ENCODE peak calls at places on chromosomes 3 and 15, in ten cellular contexts. One of them, this sample, is unnamed.
A peak's percentile ranks its signal among the peaks of the same experiment; 100 is the strongest.

GRCh38 chr3:71972031-71972430 is 187.1 kb upstream of the PROK2 start:
- DNase-seq in pancreas: no peak
- DNase-seq in Peyer's patch: no peak
- DNase-seq in transverse colon: no peak
- DNase-seq in neural progenitor cell: no peak
- DNase-seq in esophagus squamous epithelium: no peak
- DNase-seq in tibial nerve: no peak
- DNase-seq in A673: no peak
- DNase-seq in HCT116: no peak
- DNase-seq in upper lobe of right lung: no peak
- DNase-seq in this sample: no peak

GRCh38 chr3:49422379-49423248 is at the start of gene AMT:
- DNase-seq in transverse colon: peak; percentile 61
- DNase-seq in neural progenitor cell: peak; percentile 94
- DNase-seq in Peyer's patch: no peak
- DNase-seq in pancreas: peak; percentile 93
- DNase-seq in esophagus squamous epithelium: no peak
- DNase-seq in A673: no peak
- DNase-seq in upper lobe of right lung: peak; percentile 74
- DNase-seq in tibial nerve: no peak
- DNase-seq in HCT116: no peak
- DNase-seq in this sample: no peak

GRCh38 chr3:27312044-27312668 is 57.0 kb downstream of the NEK10 start:
- DNase-seq in HCT116: peak; percentile 75
- DNase-seq in Peyer's patch: no peak
- DNase-seq in pancreas: no peak
- DNase-seq in upper lobe of right lung: no peak
- DNase-seq in neural progenitor cell: peak; percentile 51
- DNase-seq in A673: peak; percentile 72
- DNase-seq in transverse colon: no peak
- DNase-seq in tibial nerve: no peak
- DNase-seq in esophagus squamous epithelium: no peak
- DNase-seq in this sample: no peak

GRCh38 chr3:137217733-137218132 is 259.9 kb downstream of the IL20RB start:
- DNase-seq in pancreas: no peak
- DNase-seq in upper lobe of right lung: no peak
- DNase-seq in Peyer's patch: no peak
- DNase-seq in tibial nerve: no peak
- DNase-seq in neural progenitor cell: peak; percentile 59
- DNase-seq in esophagus squamous epithelium: no peak
- DNase-seq in HCT116: no peak
- DNase-seq in transverse colon: no peak
- DNase-seq in A673: peak; percentile 7
- DNase-seq in this sample: no peak

GRCh38 chr15:51366911-51367310 is 25.5 kb downstream of the GLDN start:
- DNase-seq in Peyer's patch: no peak
- DNase-seq in transverse colon: peak; percentile 18
- DNase-seq in HCT116: no peak
- DNase-seq in pancreas: no peak
- DNase-seq in tibial nerve: no peak
- DNase-seq in neural progenitor cell: no peak
- DNase-seq in A673: no peak
- DNase-seq in upper lobe of right lung: no peak
- DNase-seq in esophagus squamous epithelium: no peak
- DNase-seq in this sample: no peak

GRCh38 chr15:22974745-22975144 is 5.4 kb downstream of the CYFIP1 start:
- DNase-seq in pancreas: no peak
- DNase-seq in esophagus squamous epithelium: no peak
- DNase-seq in Peyer's patch: no peak
- DNase-seq in transverse colon: no peak
- DNase-seq in tibial nerve: no peak
- DNase-seq in neural progenitor cell: no peak
- DNase-seq in upper lobe of right lung: no peak
- DNase-seq in A673: no peak
- DNase-seq in HCT116: no peak
- DNase-seq in this sample: no peak

GRCh38 chr3:40054568-40055222 is 245.3 kb downstream of the MYRIP start:
- DNase-seq in A673: no peak
- DNase-seq in esophagus squamous epithelium: no peak
- DNase-seq in tibial nerve: no peak
- DNase-seq in pancreas: no peak
- DNase-seq in HCT116: no peak
- DNase-seq in neural progenitor cell: no peak
- DNase-seq in Peyer's patch: no peak
- DNase-seq in upper lobe of right lung: no peak
- DNase-seq in transverse colon: no peak
- DNase-seq in this sample: no peak

GRCh38 chr3:173553635-173554280 is 156.2 kb downstream of the NLGN1 start:
- DNase-seq in upper lobe of right lung: no peak
- DNase-seq in neural progenitor cell: peak; percentile 57
- DNase-seq in esophagus squamous epithelium: no peak
- DNase-seq in HCT116: peak; percentile 31
- DNase-seq in Peyer's patch: no peak
- DNase-seq in tibial nerve: no peak
- DNase-seq in pancreas: no peak
- DNase-seq in transverse colon: no peak
- DNase-seq in A673: peak; percentile 65
- DNase-seq in this sample: no peak

GRCh38 chr3:150723946-150724345 is 20.2 kb upstream of the ERICH6 start:
- DNase-seq in esophagus squamous epithelium: no peak
- DNase-seq in transverse colon: peak; percentile 49
- DNase-seq in HCT116: no peak
- DNase-seq in neural progenitor cell: no peak
- DNase-seq in Peyer's patch: no peak
- DNase-seq in tibial nerve: no peak
- DNase-seq in upper lobe of right lung: no peak
- DNase-seq in A673: no peak
- DNase-seq in pancreas: no peak
- DNase-seq in this sample: no peak

GRCh38 chr3:4290272-4290893 is 12.8 kb upstream of the SETMAR start:
- DNase-seq in neural progenitor cell: peak; percentile 30
- DNase-seq in transverse colon: peak; percentile 22
- DNase-seq in esophagus squamous epithelium: no peak
- DNase-seq in A673: peak; percentile 55
- DNase-seq in Peyer's patch: peak; percentile 21
- DNase-seq in upper lobe of right lung: no peak
- DNase-seq in pancreas: no peak
- DNase-seq in tibial nerve: peak; percentile 18
- DNase-seq in HCT116: no peak
- DNase-seq in this sample: no peak

GRCh38 chr3:50599115-50599715 is 12.4 kb downstream of the CISH start:
- DNase-seq in transverse colon: no peak
- DNase-seq in tibial nerve: no peak
- DNase-seq in neural progenitor cell: no peak
- DNase-seq in esophagus squamous epithelium: no peak
- DNase-seq in A673: no peak
- DNase-seq in HCT116: no peak
- DNase-seq in Peyer's patch: no peak
- DNase-seq in upper lobe of right lung: peak; percentile 64
- DNase-seq in pancreas: peak; percentile 55
- DNase-seq in this sample: no peak

GRCh38 chr3:50602675-50603191 is 8.8 kb downstream of the CISH start:
- DNase-seq in pancreas: peak; percentile 69
- DNase-seq in HCT116: no peak
- DNase-seq in transverse colon: peak; percentile 53
- DNase-seq in neural progenitor cell: no peak
- DNase-seq in esophagus squamous epithelium: no peak
- DNase-seq in Peyer's patch: no peak
- DNase-seq in A673: no peak
- DNase-seq in upper lobe of right lung: no peak
- DNase-seq in tibial nerve: no peak
- DNase-seq in this sample: no peak

GRCh38 chr3:50600141-50600753 is 11.3 kb downstream of the CISH start:
- DNase-seq in pancreas: peak; percentile 69
- DNase-seq in HCT116: no peak
- DNase-seq in neural progenitor cell: no peak
- DNase-seq in upper lobe of right lung: peak; percentile 72
- DNase-seq in esophagus squamous epithelium: no peak
- DNase-seq in Peyer's patch: no peak
- DNase-seq in tibial nerve: no peak
- DNase-seq in A673: no peak
- DNase-seq in transverse colon: no peak
- DNase-seq in this sample: no peak

GRCh38 chr3:50599716-50600118 is 11.9 kb downstream of the CISH start:
- DNase-seq in HCT116: no peak
- DNase-seq in neural progenitor cell: no peak
- DNase-seq in esophagus squamous epithelium: no peak
- DNase-seq in Peyer's patch: no peak
- DNase-seq in upper lobe of right lung: no peak
- DNase-seq in tibial nerve: no peak
- DNase-seq in A673: no peak
- DNase-seq in transverse colon: no peak
- DNase-seq in pancreas: peak; percentile 60
- DNase-seq in this sample: no peak

GRCh38 chr3:50600841-50601591 is 10.6 kb downstream of the CISH start:
- DNase-seq in pancreas: peak; percentile 99
- DNase-seq in tibial nerve: peak; percentile 93
- DNase-seq in A673: peak; percentile 68
- DNase-seq in esophagus squamous epithelium: no peak
- DNase-seq in Peyer's patch: peak; percentile 71
- DNase-seq in HCT116: peak; percentile 77
- DNase-seq in neural progenitor cell: no peak
- DNase-seq in transverse colon: peak; percentile 95
- DNase-seq in upper lobe of right lung: peak; percentile 97
- DNase-seq in this sample: peak; percentile 47
- H3K4me1 ChIP-seq in pancreas: peaks cover 68% of the 10 kb centered on the region
- H3K4me1 ChIP-seq in tibial nerve: no peaks in the 10 kb centered on the region
- H3K4me1 ChIP-seq in A673: peaks cover 18% of the 10 kb centered on the region
- H3K4me1 ChIP-seq in esophagus squamous epithelium: peaks cover 78% of the 10 kb centered on the region
- H3K4me1 ChIP-seq in Peyer's patch: peaks cover 20% of the 10 kb centered on the region
- H3K4me1 ChIP-seq in HCT116: peaks cover 40% of the 10 kb centered on the region
- H3K4me1 ChIP-seq in neural progenitor cell: no peaks in the 10 kb centered on the region
- H3K4me1 ChIP-seq in transverse colon: peaks cover 52% of the 10 kb centered on the region
- H3K4me1 ChIP-seq in upper lobe of right lung: peaks cover 70% of the 10 kb centered on the region
- H3K4me1 ChIP-seq in this sample: peaks cover 70% of the 10 kb centered on the region

DNA sequence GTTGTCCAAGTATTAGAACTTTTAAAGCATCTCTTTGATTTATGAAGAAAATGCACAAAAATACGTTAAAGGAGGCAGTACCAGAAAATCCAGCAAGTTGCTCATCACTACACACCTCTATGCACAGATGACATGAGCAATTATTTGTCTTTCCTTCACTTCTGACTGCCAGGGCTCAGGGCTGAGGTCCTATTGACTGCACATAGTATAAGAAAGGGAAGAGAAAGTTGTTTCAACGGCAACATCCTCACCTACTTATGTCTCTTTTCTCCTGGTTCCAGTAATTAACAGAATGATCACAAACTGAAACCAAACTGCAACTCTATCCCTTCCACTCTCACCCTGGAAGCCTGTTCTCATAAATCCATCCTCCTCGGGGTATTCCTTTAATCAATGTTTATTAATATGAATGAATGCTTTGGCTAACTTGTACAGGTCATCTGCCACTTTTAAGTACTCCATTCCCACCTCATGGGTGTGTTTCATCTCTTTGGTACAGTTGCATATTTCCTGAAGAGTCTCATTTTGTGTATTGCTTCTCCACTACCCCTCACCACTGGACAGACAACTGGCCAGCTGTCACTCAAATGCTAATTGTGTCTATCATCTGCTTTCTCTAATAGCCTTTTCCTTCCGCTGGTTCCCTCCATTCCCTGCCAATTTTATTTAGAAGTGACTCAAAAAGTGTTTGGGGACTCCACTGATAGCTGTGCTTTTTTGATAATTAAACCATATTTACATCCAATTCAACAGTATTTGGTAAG is 34.5 kb downstream of the RAB27A start:
- DNase-seq in transverse colon: no peak
- DNase-seq in HCT116: no peak
- DNase-seq in Peyer's patch: no peak
- DNase-seq in pancreas: no peak
- DNase-seq in tibial nerve: no peak
- DNase-seq in esophagus squamous epithelium: no peak
- DNase-seq in A673: no peak
- DNase-seq in upper lobe of right lung: no peak
- DNase-seq in neural progenitor cell: no peak
- DNase-seq in this sample: no peak
- H3K4me1 ChIP-seq in transverse colon: peaks cover 12% of the 10 kb centered on the region
- H3K4me1 ChIP-seq in HCT116: no peaks in the 10 kb centered on the region
- H3K4me1 ChIP-seq in Peyer's patch: no peaks in the 10 kb centered on the region
- H3K4me1 ChIP-seq in pancreas: no peaks in the 10 kb centered on the region
- H3K4me1 ChIP-seq in tibial nerve: no peaks in the 10 kb centered on the region
- H3K4me1 ChIP-seq in esophagus squamous epithelium: peaks cover 55% of the 10 kb centered on the region
- H3K4me1 ChIP-seq in A673: no peaks in the 10 kb centered on the region
- H3K4me1 ChIP-seq in upper lobe of right lung: peaks cover 44% of the 10 kb centered on the region
- H3K4me1 ChIP-seq in neural progenitor cell: no peaks in the 10 kb centered on the region
- H3K4me1 ChIP-seq in this sample: peaks cover 16% of the 10 kb centered on the region

GRCh38 chr3:61877359-61877770 is 316.0 kb downstream of the PTPRG start:
- DNase-seq in neural progenitor cell: peak; percentile 64
- DNase-seq in pancreas: no peak
- DNase-seq in Peyer's patch: no peak
- DNase-seq in upper lobe of right lung: no peak
- DNase-seq in esophagus squamous epithelium: no peak
- DNase-seq in HCT116: peak; percentile 23
- DNase-seq in tibial nerve: no peak
- DNase-seq in A673: peak; percentile 17
- DNase-seq in transverse colon: no peak
- DNase-seq in this sample: no peak

GRCh38 chr3:61875976-61876671 is 314.8 kb downstream of the PTPRG start:
- DNase-seq in upper lobe of right lung: no peak
- DNase-seq in transverse colon: no peak
- DNase-seq in tibial nerve: no peak
- DNase-seq in neural progenitor cell: no peak
- DNase-seq in pancreas: no peak
- DNase-seq in A673: no peak
- DNase-seq in esophagus squamous epithelium: no peak
- DNase-seq in HCT116: no peak
- DNase-seq in Peyer's patch: no peak
- DNase-seq in this sample: no peak

GRCh38 chr3:61875488-61875887 is 314.1 kb downstream of the PTPRG start:
- DNase-seq in transverse colon: no peak
- DNase-seq in A673: no peak
- DNase-seq in pancreas: no peak
- DNase-seq in neural progenitor cell: no peak
- DNase-seq in HCT116: no peak
- DNase-seq in Peyer's patch: no peak
- DNase-seq in esophagus squamous epithelium: no peak
- DNase-seq in upper lobe of right lung: no peak
- DNase-seq in tibial nerve: no peak
- DNase-seq in this sample: no peak

GRCh38 chr3:61876797-61877196 is 315.4 kb downstream of the PTPRG start:
- DNase-seq in transverse colon: no peak
- DNase-seq in Peyer's patch: no peak
- DNase-seq in A673: no peak
- DNase-seq in upper lobe of right lung: no peak
- DNase-seq in esophagus squamous epithelium: no peak
- DNase-seq in tibial nerve: no peak
- DNase-seq in pancreas: no peak
- DNase-seq in HCT116: no peak
- DNase-seq in neural progenitor cell: no peak
- DNase-seq in this sample: no peak

GRCh38 chr3:61875073-61875472 is 313.7 kb downstream of the PTPRG start:
- DNase-seq in transverse colon: no peak
- DNase-seq in tibial nerve: no peak
- DNase-seq in pancreas: no peak
- DNase-seq in upper lobe of right lung: no peak
- DNase-seq in HCT116: no peak
- DNase-seq in neural progenitor cell: no peak
- DNase-seq in Peyer's patch: no peak
- DNase-seq in A673: peak; percentile 2
- DNase-seq in esophagus squamous epithelium: no peak
- DNase-seq in this sample: no peak
- H3K4me1 ChIP-seq in transverse colon: peaks cover 14% of the 10 kb centered on the region
- H3K4me1 ChIP-seq in tibial nerve: no peaks in the 10 kb centered on the region
- H3K4me1 ChIP-seq in pancreas: peaks cover 4% of the 10 kb centered on the region
- H3K4me1 ChIP-seq in upper lobe of right lung: peaks cover 36% of the 10 kb centered on the region
- H3K4me1 ChIP-seq in HCT116: peaks cover 10% of the 10 kb centered on the region
- H3K4me1 ChIP-seq in neural progenitor cell: peaks cover 80% of the 10 kb centered on the region
- H3K4me1 ChIP-seq in Peyer's patch: no peaks in the 10 kb centered on the region
- H3K4me1 ChIP-seq in A673: peaks cover 6% of the 10 kb centered on the region
- H3K4me1 ChIP-seq in esophagus squamous epithelium: peaks cover 10% of the 10 kb centered on the region
- H3K4me1 ChIP-seq in this sample: no peaks in the 10 kb centered on the region

GRCh38 chr3:177278016-177278415 is 80.7 kb upstream of the TBL1XR1 start:
- DNase-seq in neural progenitor cell: no peak
- DNase-seq in pancreas: no peak
- DNase-seq in tibial nerve: no peak
- DNase-seq in esophagus squamous epithelium: no peak
- DNase-seq in transverse colon: no peak
- DNase-seq in A673: no peak
- DNase-seq in upper lobe of right lung: no peak
- DNase-seq in HCT116: no peak
- DNase-seq in Peyer's patch: no peak
- DNase-seq in this sample: no peak
- H3K4me1 ChIP-seq in neural progenitor cell: peaks cover 10% of the 10 kb centered on the region
- H3K4me1 ChIP-seq in pancreas: no peaks in the 10 kb centered on the region
- H3K4me1 ChIP-seq in tibial nerve: no peaks in the 10 kb centered on the region
- H3K4me1 ChIP-seq in esophagus squamous epithelium: no peaks in the 10 kb centered on the region
- H3K4me1 ChIP-seq in transverse colon: no peaks in the 10 kb centered on the region
- H3K4me1 ChIP-seq in A673: peaks cover 15% of the 10 kb centered on the region
- H3K4me1 ChIP-seq in upper lobe of right lung: no peaks in the 10 kb centered on the region
- H3K4me1 ChIP-seq in HCT116: peaks cover 8% of the 10 kb centered on the region
- H3K4me1 ChIP-seq in Peyer's patch: no peaks in the 10 kb centered on the region
- H3K4me1 ChIP-seq in this sample: no peaks in the 10 kb centered on the region

This sample was measured in effector memory CD4-positive, alpha-beta T cell.